ENCODE peak calls at places on chromosomes 16 and 17, in six cellular contexts. H, Q, I, Y, B and O are unnamed samples.

GRCh38 chr17:13671341-13671740 is 69.6 kb upstream of the HS3ST3A1 start:
- DNase-seq in H (no peak), Q (no peak), I (no peak), Y (no peak), B (no peak), O (no peak)

GRCh38 chr17:66272699-66273390 is 29.6 kb upstream of the PRKCA start:
- DNase-seq in H (no peak), Q (peak; percentile 77), I (no peak), Y (peak; percentile 49), B (no peak), O (peak; percentile 12)

GRCh38 chr16:1534021-1535020 is 855 bp downstream of the TMEM204 start:
- DNase-seq in H (no peak), Q (no peak), I (no peak), Y (no peak), B (no peak), O (no peak)

GRCh38 chr17:65049085-65049756 is 7.3 kb downstream of the GNA13 start:
- DNase-seq in H (no peak), Q (no peak), I (no peak), Y (no peak), B (no peak), O (no peak)

GRCh38 chr17:77666480-77666879 is 292.0 kb upstream of the TNRC6C start:
- DNase-seq in H (no peak), Q (no peak), I (no peak), Y (no peak), B (no peak), O (no peak)

GRCh38 chr16:56748191-56748590 is 18.3 kb downstream of the NUP93 start:
- DNase-seq in H (no peak), Q (no peak), I (no peak), Y (no peak), B (no peak), O (no peak)

GRCh38 chr17:29825604-29826003 is 104.4 kb downstream of the SSH2 start:
- DNase-seq in H (no peak), Q (no peak), I (no peak), Y (no peak), B (no peak), O (no peak)

GRCh38 chr17:40679523-40679907 is 14.5 kb upstream of the KRT222 start:
- DNase-seq in H (no peak), Q (no peak), I (no peak), Y (no peak), B (no peak), O (no peak)

GRCh38 chr17:35735036-35735805 is 3.8 kb downstream of the RASL10B start:
- DNase-seq in H (no peak), Q (no peak), I (no peak), Y (no peak), B (no peak), O (no peak)

GRCh38 chr17:8488931-8489330 is 53.2 kb downstream of the NDEL1 start:
- DNase-seq in H (peak; percentile 81), Q (no peak), I (no peak), Y (peak; percentile 64), B (peak; percentile 73), O (peak; percentile 70)

GRCh38 chr17:36939059-36939943 is 2.0 kb downstream of the LHX1 start:
- DNase-seq in H (no peak), Q (no peak), I (no peak), Y (no peak), B (no peak), O (no peak)

GRCh38 chr16:69845181-69845580 is 83.0 kb downstream of the WWP2 start:
- DNase-seq in H (no peak), Q (no peak), I (no peak), Y (no peak), B (no peak), O (no peak)

GRCh38 chr17:31722251-31723056 is 136.6 kb downstream of the COPRS start:
- DNase-seq in H (no peak), Q (no peak), I (no peak), Y (no peak), B (no peak), O (peak; percentile 19)

GRCh38 chr16:49347476-49347875 is 26.1 kb upstream of the C16orf78 start:
- DNase-seq in H (no peak), Q (no peak), I (no peak), Y (no peak), B (no peak), O (no peak)

GRCh38 chr17:21678451-21679081 is 13.8 kb upstream of the KCNJ18 start:
- DNase-seq in H (peak; percentile 54), Q (no peak), I (no peak), Y (no peak), B (no peak), O (no peak)

GRCh38 chr16:80719573-80719972 is 84.8 kb downstream of the CDYL2 start:
- DNase-seq in H (no peak), Q (no peak), I (peak; percentile 1), Y (no peak), B (no peak), O (no peak)

GRCh38 chr17:61453563-61453962 is 1.3 kb downstream of the TBX4 start:
- DNase-seq in H (no peak), Q (no peak), I (no peak), Y (no peak), B (no peak), O (no peak)

GRCh38 chr16:82092711-82093110 is 57.7 kb downstream of the HSD17B2 start:
- DNase-seq in H (no peak), Q (no peak), I (no peak), Y (no peak), B (no peak), O (no peak)

GRCh38 chr17:33854596-33854995 is 400.5 kb upstream of the CCL2 start:
- DNase-seq in H (no peak), Q (no peak), I (no peak), Y (no peak), B (no peak), O (no peak)

GRCh38 chr16:49489686-49490320 is 116.2 kb downstream of the C16orf78 start:
- DNase-seq in H (peak; percentile 48), Q (no peak), I (no peak), Y (no peak), B (no peak), O (no peak)

GRCh38 chr16:86683441-86684194 is 105.3 kb downstream of the FOXL1 start:
- DNase-seq in H (no peak), Q (no peak), I (no peak), Y (no peak), B (no peak), O (no peak)

GRCh38 chr16:2170080-2170479 is 14.5 kb downstream of the TRAF7 start:
- DNase-seq in H (no peak), Q (no peak), I (no peak), Y (peak; percentile 61), B (no peak), O (no peak)

GRCh38 chr16:23768581-23768980 is 13.8 kb downstream of the CHP2 start:
- DNase-seq in H (no peak), Q (no peak), I (no peak), Y (no peak), B (no peak), O (no peak)

GRCh38 chr17:40542562-40543411 is 22.5 kb downstream of the CCR7 start:
- DNase-seq in H (peak; percentile 95), Q (peak; percentile 99), I (peak; percentile 39), Y (peak; percentile 97), B (peak; percentile 97), O (no peak)

GRCh38 chr17:47208744-47209488 is at the start of gene MYL4:
- DNase-seq in H (no peak), Q (no peak), I (no peak), Y (no peak), B (no peak), O (no peak)
- H3K27ac ChIP-seq in H (no peak within 1 kb of the TSS), Q (no peak within 1 kb of the TSS), I (no peak within 1 kb of the TSS), Y (no peak within 1 kb of the TSS), B (peak within 1 kb of the TSS; percentile 95), O (no peak within 1 kb of the TSS)

DNA sequence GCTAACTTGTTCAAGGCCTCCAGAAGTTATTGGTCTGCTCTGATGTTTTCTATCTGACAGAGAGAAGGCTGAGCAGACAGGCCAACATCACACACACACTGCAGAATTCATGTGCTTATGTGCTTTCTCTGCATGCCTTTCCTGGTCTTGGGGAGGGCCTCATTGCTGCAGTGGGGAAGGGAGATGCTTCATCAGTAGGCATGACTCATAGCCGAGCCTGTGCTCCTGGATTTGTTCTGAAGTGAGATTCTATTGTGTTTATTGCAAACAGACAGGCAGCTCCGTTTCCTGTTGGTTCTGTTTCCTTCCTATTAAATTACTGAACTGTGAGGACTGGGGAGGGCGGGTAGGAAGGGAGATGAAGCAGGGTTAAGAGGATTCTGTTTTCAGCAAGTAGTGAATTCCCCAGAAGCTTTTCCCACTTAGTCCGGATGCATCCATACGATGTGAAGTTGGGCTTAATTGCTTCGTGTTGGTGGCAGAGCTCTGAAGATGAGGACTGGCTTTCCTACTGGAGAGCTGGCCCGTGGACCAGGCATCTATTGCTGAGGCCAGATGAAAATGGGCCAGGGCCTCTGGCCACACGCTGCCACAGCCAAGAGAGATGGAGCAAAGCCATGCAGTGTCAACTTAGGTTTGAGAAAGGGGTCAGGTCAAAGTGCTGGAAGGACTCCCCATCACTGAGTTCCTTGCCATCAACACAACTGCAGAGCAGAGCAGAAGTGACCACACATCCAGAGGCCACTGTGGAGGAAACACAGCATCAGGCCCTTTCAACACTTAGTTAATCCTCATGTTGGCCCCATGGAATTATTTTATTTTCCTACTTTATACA is 179.3 kb downstream of the UTP18 start:
- DNase-seq in H (no peak), Q (no peak), I (no peak), Y (no peak), B (no peak), O (no peak)
- H3K27ac ChIP-seq in H (no peak overlapping the region), Q (no peak overlapping the region), I (no peak overlapping the region), Y (no peak overlapping the region), B (no peak overlapping the region), O (no peak overlapping the region)

GRCh38 chr17:80961516-80961915 is 30.1 kb upstream of the CHMP6 start:
- DNase-seq in H (no peak), Q (no peak), I (no peak), Y (no peak), B (no peak), O (no peak)

GRCh38 chr17:80962356-80963329 is 29.0 kb upstream of the CHMP6 start:
- DNase-seq in H (no peak), Q (no peak), I (no peak), Y (no peak), B (no peak), O (no peak)

GRCh38 chr17:80960797-80961452 is 30.7 kb upstream of the CHMP6 start:
- DNase-seq in H (no peak), Q (no peak), I (no peak), Y (no peak), B (no peak), O (no peak)

GRCh38 chr17:80960037-80960796 is 31.4 kb upstream of the CHMP6 start:
- DNase-seq in H (no peak), Q (no peak), I (no peak), Y (no peak), B (no peak), O (no peak)

GRCh38 chr17:80961931-80962330 is 29.7 kb upstream of the CHMP6 start:
- DNase-seq in H (no peak), Q (no peak), I (no peak), Y (no peak), B (no peak), O (no peak)
- H3K27ac ChIP-seq in H (peak overlapping the region; percentile 84), Q (no peak overlapping the region), I (no peak overlapping the region), Y (peak overlapping the region; percentile 92), B (peak overlapping the region; percentile 92), O (peak overlapping the region; percentile 26)

DNA sequence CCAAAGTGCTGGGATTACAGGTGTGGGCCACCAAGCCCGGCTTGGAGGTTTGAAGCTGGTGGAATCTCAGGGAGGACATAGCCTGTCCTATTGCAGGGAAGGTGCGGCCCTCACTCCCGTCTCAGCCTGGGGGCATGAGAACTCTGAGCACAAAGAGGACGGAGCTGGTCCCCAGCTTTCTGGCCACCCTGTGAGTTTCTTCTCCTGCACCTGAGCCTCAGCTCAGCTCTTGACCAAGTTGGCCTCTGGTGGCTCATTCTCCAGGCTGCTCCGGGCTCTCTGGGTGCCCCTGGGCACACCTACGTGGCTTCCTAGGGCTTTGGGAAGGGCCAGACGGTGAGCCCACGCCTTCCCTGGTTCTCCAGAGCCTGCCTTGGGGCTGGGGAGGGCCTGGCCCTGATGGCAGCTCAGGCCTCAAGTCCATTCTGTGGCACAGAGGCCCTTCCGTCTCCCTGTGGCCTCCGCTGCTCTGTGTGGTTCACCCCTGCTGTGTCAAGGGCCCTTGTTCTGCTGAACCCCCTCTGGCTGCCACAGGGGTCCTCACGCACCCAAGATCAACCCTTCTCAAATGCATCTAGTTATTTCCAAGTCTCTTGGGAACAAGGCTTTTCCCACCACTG is 6.9 kb upstream of the FASN start:
- DNase-seq in H (no peak), Q (no peak), I (no peak), Y (no peak), B (no peak), O (no peak)
- H3K27ac ChIP-seq in H (no peak overlapping the region), Q (peak overlapping the region; percentile 5), I (no peak overlapping the region), Y (no peak overlapping the region), B (no peak overlapping the region), O (no peak overlapping the region)